ENCODE peak calls at places on chromosomes 16 and 17, in four cellular contexts. H, G, Q and B are unnamed samples.

GRCh38 chr16:54194008-54194731 is 92.4 kb downstream of the IRX3 start:
- DNase-seq in H (peak), G (no peak), Q (no peak), B (peak)

GRCh38 chr16:30091474-30092372 is at the start of gene TBX6:
- DNase-seq in H (peak), G (peak), Q (peak), B (peak)

GRCh38 chr17:28221751-28222414 is 97.1 kb upstream of the TMEM97 start:
- DNase-seq in H (no peak), G (no peak), Q (no peak), B (no peak)

GRCh38 chr16:54233626-54234025 is 53.0 kb downstream of the IRX3 start:
- DNase-seq in H (no peak), G (no peak), Q (no peak), B (no peak)

GRCh38 chr17:83198366-83199341 is 119.2 kb downstream of the METRNL start:
- DNase-seq in H (peak), G (no peak), Q (peak), B (no peak)

GRCh38 chr16:75011634-75012307 is 12.9 kb downstream of the ZNRF1 start:
- DNase-seq in H (no peak), G (peak), Q (no peak), B (peak)

GRCh38 chr16:75282811-75283281 is 31.4 kb upstream of the BCAR1 start:
- DNase-seq in H (no peak), G (no peak), Q (no peak), B (no peak)

GRCh38 chr16:61891460-61891859 is 144.8 kb downstream of the CDH8 start:
- DNase-seq in H (no peak), G (no peak), Q (no peak), B (no peak)

GRCh38 chr17:72422505-72423285 is 301.9 kb downstream of the SOX9 start:
- DNase-seq in H (peak), G (peak), Q (no peak), B (no peak)

GRCh38 chr16:10892782-10893181 is 15.8 kb downstream of the CIITA start:
- DNase-seq in H (no peak), G (no peak), Q (no peak), B (no peak)

GRCh38 chr17:68892193-68892592 is 63.0 kb downstream of the ABCA8 start:
- DNase-seq in H (no peak), G (no peak), Q (no peak), B (no peak)

GRCh38 chr16:66717112-66717675 is 20.7 kb upstream of the CMTM4 start:
- DNase-seq in H (no peak), G (peak), Q (peak), B (no peak)

GRCh38 chr16:56350491-56351405 is 74.6 kb downstream of the AMFR start:
- DNase-seq in H (no peak), G (no peak), Q (no peak), B (no peak)

GRCh38 chr17:82090549-82091263 is 7.3 kb downstream of the FASN start:
- DNase-seq in H (no peak), G (no peak), Q (no peak), B (no peak)